ENCODE peak calls at places on chromosome 9, in ten cellular contexts. E is left lobe of liver; M is activated B cell treated with CpG ODN at 0.5 μM for 24 hours; A is T-cell; S is lower lobe of right lung; P is activated naive CD8-positive, alpha-beta T cell treated with anti-CD3 and anti-CD28 coated beads, Interleukin-2, amount 50 U/mL, for 24 hours; Z is left ventricle myocardium superior; G is activated T-cell treated with anti-CD3 and anti-CD28 coated beads, Interleukin-2, amount 50 U/mL, for 72 hours; T is aorta; R is upper lobe of right lung. L is an unnamed sample.

GRCh38 chr9:97788763-97789663 is 64.0 kb upstream of the FOXE1 start:
- ATAC-seq in A (no peak), T (no peak), Z (no peak), P (no peak), M (no peak), G (no peak), R (peak), E (peak), S (no peak), L (no peak)

GRCh38 chr9:30301271-30301963 is 2083.0 kb upstream of the ACO1 start:
- ATAC-seq in S (peak), M (no peak), G (no peak), T (no peak), A (no peak), R (peak), E (no peak), Z (no peak), P (no peak), L (no peak)

GRCh38 chr9:80797841-80798688 is 891.3 kb downstream of the TLE1 start:
- ATAC-seq in E (no peak), R (peak), S (peak), A (no peak), G (no peak), T (peak), Z (peak), M (no peak), P (no peak), L (peak)

GRCh38 chr9:35177520-35177919 is 15.7 kb downstream of the UNC13B start:
- ATAC-seq in G (no peak), T (no peak), M (no peak), S (no peak), E (no peak), R (no peak), P (no peak), Z (no peak), A (no peak), L (no peak)

GRCh38 chr9:127586096-127586495 is 26.0 kb upstream of the STXBP1 start:
- ATAC-seq in A (no peak), E (no peak), T (peak), P (no peak), Z (peak), M (no peak), G (no peak), R (peak), S (no peak), L (no peak)

GRCh38 chr9:79477955-79478751 is 93.6 kb upstream of the TLE4 start:
- ATAC-seq in T (no peak), P (peak), G (peak), A (peak), S (no peak), E (no peak), M (no peak), R (no peak), Z (no peak), L (no peak)

GRCh38 chr9:34647084-34647403 is 569 bp downstream of the GALT start:
- ATAC-seq in R (peak), P (no peak), T (no peak), Z (no peak), E (no peak), S (no peak), A (no peak), G (no peak), M (no peak), L (no peak)

GRCh38 chr9:93205896-93206575 is 22.1 kb downstream of the WNK2 start:
- ATAC-seq in M (no peak), Z (peak), T (no peak), G (no peak), R (no peak), E (no peak), S (no peak), A (no peak), P (no peak), L (no peak)

GRCh38 chr9:89532478-89532877 is 34.6 kb upstream of the SEMA4D start:
- ATAC-seq in S (no peak), G (peak), M (no peak), P (peak), A (no peak), T (no peak), R (no peak), Z (no peak), E (peak), L (no peak)

L was measured in gastroesophageal sphincter.